ENCODE peak calls at places on chromosome 7, in nine cellular contexts. K, O, P, G, Q, A, S, X and W are unnamed samples.

GRCh38 chr7:17206354-17206905 is 92.0 kb upstream of the AHR start:
- DNase-seq in O (no peak), A (no peak), S (peak; percentile 93), P (peak; percentile 64), K (no peak), G (no peak), X (no peak), Q (no peak), W (no peak)

GRCh38 chr7:65269150-65269856 is 104.4 kb upstream of the ZNF92 start:
- DNase-seq in P (peak; percentile 90), K (peak; percentile 57), Q (peak; percentile 80), G (no peak), O (no peak), X (no peak), A (peak; percentile 60), S (peak; percentile 83), W (peak; percentile 81)

GRCh38 chr7:132708501-132708900 is 132.2 kb upstream of the PLXNA4 start:
- DNase-seq in A (no peak), X (no peak), S (no peak), O (no peak), G (no peak), K (no peak), P (no peak), Q (no peak), W (no peak)

GRCh38 chr7:155774947-155775346 is 37.3 kb downstream of the SHH start:
- DNase-seq in S (no peak), X (no peak), P (no peak), Q (no peak), K (no peak), G (no peak), O (no peak), A (no peak), W (no peak)

GRCh38 chr7:108415821-108416536 is 40.3 kb downstream of the NRCAM start:
- DNase-seq in S (no peak), O (no peak), X (no peak), Q (no peak), G (peak; percentile 51), K (peak; percentile 74), P (no peak), A (no peak), W (peak; percentile 71)

GRCh38 chr7:18680576-18680975 is 185.0 kb downstream of the HDAC9 start:
- DNase-seq in K (no peak), A (no peak), Q (no peak), O (no peak), P (no peak), G (no peak), S (no peak), X (no peak), W (no peak)

GRCh38 chr7:36381056-36381455 is 8.6 kb upstream of the ANLN start:
- DNase-seq in P (no peak), G (no peak), S (no peak), A (no peak), Q (no peak), K (no peak), O (no peak), X (no peak), W (no peak)

GRCh38 chr7:922334-923107 is 32.0 kb downstream of the ADAP1 start:
- DNase-seq in G (no peak), P (no peak), O (no peak), X (no peak), K (no peak), S (no peak), Q (no peak), A (peak; percentile 50), W (peak; percentile 34)

GRCh38 chr7:14321947-14322346 is 332.5 kb upstream of the ETV1 start:
- DNase-seq in O (no peak), Q (no peak), S (peak; percentile 71), P (no peak), K (no peak), X (no peak), G (no peak), A (no peak), W (no peak)

GRCh38 chr7:148286150-148286549 is 304.4 kb upstream of the C7orf33 start:
- DNase-seq in P (peak; percentile 61), A (no peak), O (no peak), K (peak; percentile 10), X (no peak), G (no peak), S (peak; percentile 29), Q (no peak), W (no peak)

GRCh38 chr7:107232568-107233090 is 63.8 kb downstream of the HBP1 start:
- DNase-seq in X (no peak), A (no peak), Q (no peak), O (no peak), K (peak; percentile 23), S (no peak), G (peak; percentile 54), P (no peak), W (no peak)

GRCh38 chr7:144038887-144039286 is 9.9 kb upstream of the OR2A5 start:
- DNase-seq in A (no peak), X (no peak), S (no peak), G (no peak), K (no peak), P (no peak), O (no peak), Q (no peak), W (no peak)

GRCh38 chr7:66913118-66914049 is 7.6 kb upstream of the TMEM248 start:
- DNase-seq in K (no peak), O (no peak), X (no peak), G (no peak), S (no peak), A (no peak), P (no peak), Q (no peak), W (no peak)

GRCh38 chr7:51085034-51085692 is 231.4 kb downstream of the COBL start:
- DNase-seq in Q (no peak), G (no peak), A (no peak), K (no peak), X (no peak), P (no peak), O (no peak), S (no peak), W (no peak)

GRCh38 chr7:10070899-10071298 is 902.8 kb upstream of the PHF14 start:
- DNase-seq in G (no peak), P (no peak), O (no peak), A (no peak), K (no peak), S (no peak), X (no peak), Q (no peak), W (no peak)

GRCh38 chr7:42678315-42678714 is 233.6 kb downstream of the C7orf25 start:
- DNase-seq in Q (no peak), K (peak; percentile 70), O (no peak), G (no peak), S (no peak), A (no peak), P (no peak), X (no peak), W (no peak)

GRCh38 chr7:55344840-55345239 is 20.3 kb upstream of the LANCL2 start:
- DNase-seq in O (no peak), K (peak; percentile 16), X (no peak), Q (peak; percentile 54), G (no peak), S (no peak), P (no peak), A (no peak), W (no peak)